ENCODE peak calls at places on chromosomes 5 and 9, in six cellular contexts. One of them, this sample, is unnamed.

GRCh38 chr9:124286292-124286931 is 28.7 kb downstream of the NEK6 start:
- DNase-seq in endothelial cell of umbilical vein: peak
- DNase-seq in KG1: no peak
- DNase-seq in natural killer cell treated with Interleukin-12 subunit alpha and Interleukin-12 subunit beta and Interleukin-15 and Interleukin-18, amount 100 ng/mL, for 72 hours: peak
- DNase-seq in activated naive CD4-positive, alpha-beta T cell treated with anti-CD3 and anti-CD28 coated beads for 36 hours: peak
- DNase-seq in cardiac septum: no peak
- DNase-seq in this sample: no peak

GRCh38 chr5:87150630-87151029 is 117.1 kb upstream of the RASA1 start:
- DNase-seq in cardiac septum: no peak
- DNase-seq in KG1: no peak
- DNase-seq in natural killer cell treated with Interleukin-12 subunit alpha and Interleukin-12 subunit beta and Interleukin-15 and Interleukin-18, amount 100 ng/mL, for 72 hours: no peak
- DNase-seq in activated naive CD4-positive, alpha-beta T cell treated with anti-CD3 and anti-CD28 coated beads for 36 hours: no peak
- DNase-seq in endothelial cell of umbilical vein: no peak
- DNase-seq in this sample: no peak

GRCh38 chr9:119366909-119367690 is 2.1 kb downstream of the BRINP1 start:
- DNase-seq in KG1: no peak
- DNase-seq in natural killer cell treated with Interleukin-12 subunit alpha and Interleukin-12 subunit beta and Interleukin-15 and Interleukin-18, amount 100 ng/mL, for 72 hours: no peak
- DNase-seq in activated naive CD4-positive, alpha-beta T cell treated with anti-CD3 and anti-CD28 coated beads for 36 hours: no peak
- DNase-seq in cardiac septum: no peak
- DNase-seq in endothelial cell of umbilical vein: no peak
- DNase-seq in this sample: no peak

GRCh38 chr5:172559004-172559932 is 81.8 kb upstream of the NEURL1B start:
- DNase-seq in cardiac septum: no peak
- DNase-seq in activated naive CD4-positive, alpha-beta T cell treated with anti-CD3 and anti-CD28 coated beads for 36 hours: no peak
- DNase-seq in natural killer cell treated with Interleukin-12 subunit alpha and Interleukin-12 subunit beta and Interleukin-15 and Interleukin-18, amount 100 ng/mL, for 72 hours: no peak
- DNase-seq in endothelial cell of umbilical vein: no peak
- DNase-seq in KG1: no peak
- DNase-seq in this sample: peak

GRCh38 chr9:130122465-130122864 is 49.7 kb upstream of the NCS1 start:
- DNase-seq in activated naive CD4-positive, alpha-beta T cell treated with anti-CD3 and anti-CD28 coated beads for 36 hours: no peak
- DNase-seq in KG1: no peak
- DNase-seq in cardiac septum: no peak
- DNase-seq in natural killer cell treated with Interleukin-12 subunit alpha and Interleukin-12 subunit beta and Interleukin-15 and Interleukin-18, amount 100 ng/mL, for 72 hours: no peak
- DNase-seq in endothelial cell of umbilical vein: no peak
- DNase-seq in this sample: no peak

GRCh38 chr9:115551396-115551795 is 433.4 kb upstream of the TNC start:
- DNase-seq in endothelial cell of umbilical vein: no peak
- DNase-seq in cardiac septum: no peak
- DNase-seq in KG1: no peak
- DNase-seq in activated naive CD4-positive, alpha-beta T cell treated with anti-CD3 and anti-CD28 coated beads for 36 hours: no peak
- DNase-seq in natural killer cell treated with Interleukin-12 subunit alpha and Interleukin-12 subunit beta and Interleukin-15 and Interleukin-18, amount 100 ng/mL, for 72 hours: no peak
- DNase-seq in this sample: no peak

GRCh38 chr9:37179576-37179975 is 59.2 kb downstream of the ZCCHC7 start:
- DNase-seq in KG1: no peak
- DNase-seq in natural killer cell treated with Interleukin-12 subunit alpha and Interleukin-12 subunit beta and Interleukin-15 and Interleukin-18, amount 100 ng/mL, for 72 hours: no peak
- DNase-seq in activated naive CD4-positive, alpha-beta T cell treated with anti-CD3 and anti-CD28 coated beads for 36 hours: no peak
- DNase-seq in cardiac septum: no peak
- DNase-seq in endothelial cell of umbilical vein: no peak
- DNase-seq in this sample: no peak

GRCh38 chr5:132008961-132009680 is 2.3 kb downstream of the ACSL6 start:
- DNase-seq in natural killer cell treated with Interleukin-12 subunit alpha and Interleukin-12 subunit beta and Interleukin-15 and Interleukin-18, amount 100 ng/mL, for 72 hours: peak
- DNase-seq in activated naive CD4-positive, alpha-beta T cell treated with anti-CD3 and anti-CD28 coated beads for 36 hours: no peak
- DNase-seq in KG1: no peak
- DNase-seq in cardiac septum: peak
- DNase-seq in endothelial cell of umbilical vein: no peak
- DNase-seq in this sample: no peak

GRCh38 chr5:40879163-40879942 is 29.9 kb upstream of the C7 start:
- DNase-seq in KG1: peak
- DNase-seq in cardiac septum: no peak
- DNase-seq in natural killer cell treated with Interleukin-12 subunit alpha and Interleukin-12 subunit beta and Interleukin-15 and Interleukin-18, amount 100 ng/mL, for 72 hours: no peak
- DNase-seq in endothelial cell of umbilical vein: peak
- DNase-seq in activated naive CD4-positive, alpha-beta T cell treated with anti-CD3 and anti-CD28 coated beads for 36 hours: no peak
- DNase-seq in this sample: no peak

GRCh38 chr9:27865031-27865438 is 291.8 kb upstream of the C9orf72 start:
- DNase-seq in KG1: no peak
- DNase-seq in cardiac septum: no peak
- DNase-seq in natural killer cell treated with Interleukin-12 subunit alpha and Interleukin-12 subunit beta and Interleukin-15 and Interleukin-18, amount 100 ng/mL, for 72 hours: no peak
- DNase-seq in activated naive CD4-positive, alpha-beta T cell treated with anti-CD3 and anti-CD28 coated beads for 36 hours: no peak
- DNase-seq in endothelial cell of umbilical vein: no peak
- DNase-seq in this sample: no peak

GRCh38 chr5:68478306-68479091 is 262.9 kb downstream of the PIK3R1 start:
- DNase-seq in endothelial cell of umbilical vein: no peak
- DNase-seq in activated naive CD4-positive, alpha-beta T cell treated with anti-CD3 and anti-CD28 coated beads for 36 hours: no peak
- DNase-seq in cardiac septum: no peak
- DNase-seq in natural killer cell treated with Interleukin-12 subunit alpha and Interleukin-12 subunit beta and Interleukin-15 and Interleukin-18, amount 100 ng/mL, for 72 hours: no peak
- DNase-seq in KG1: no peak
- DNase-seq in this sample: no peak

GRCh38 chr5:38655691-38656090 is 99.2 kb upstream of the LIFR start:
- DNase-seq in activated naive CD4-positive, alpha-beta T cell treated with anti-CD3 and anti-CD28 coated beads for 36 hours: no peak
- DNase-seq in endothelial cell of umbilical vein: no peak
- DNase-seq in natural killer cell treated with Interleukin-12 subunit alpha and Interleukin-12 subunit beta and Interleukin-15 and Interleukin-18, amount 100 ng/mL, for 72 hours: no peak
- DNase-seq in KG1: no peak
- DNase-seq in cardiac septum: no peak
- DNase-seq in this sample: no peak

GRCh38 chr9:84139296-84140100 is 158.9 kb downstream of the RMI1 start:
- DNase-seq in cardiac septum: no peak
- DNase-seq in activated naive CD4-positive, alpha-beta T cell treated with anti-CD3 and anti-CD28 coated beads for 36 hours: no peak
- DNase-seq in endothelial cell of umbilical vein: peak
- DNase-seq in KG1: no peak
- DNase-seq in natural killer cell treated with Interleukin-12 subunit alpha and Interleukin-12 subunit beta and Interleukin-15 and Interleukin-18, amount 100 ng/mL, for 72 hours: no peak
- DNase-seq in this sample: no peak

GRCh38 chr5:116488334-116488733 is 86.3 kb downstream of the SEMA6A start:
- DNase-seq in KG1: no peak
- DNase-seq in endothelial cell of umbilical vein: no peak
- DNase-seq in activated naive CD4-positive, alpha-beta T cell treated with anti-CD3 and anti-CD28 coated beads for 36 hours: no peak
- DNase-seq in cardiac septum: no peak
- DNase-seq in natural killer cell treated with Interleukin-12 subunit alpha and Interleukin-12 subunit beta and Interleukin-15 and Interleukin-18, amount 100 ng/mL, for 72 hours: no peak
- DNase-seq in this sample: no peak

GRCh38 chr5:1734271-1734907 is 65.2 kb downstream of the MRPL36 start:
- DNase-seq in endothelial cell of umbilical vein: no peak
- DNase-seq in natural killer cell treated with Interleukin-12 subunit alpha and Interleukin-12 subunit beta and Interleukin-15 and Interleukin-18, amount 100 ng/mL, for 72 hours: peak
- DNase-seq in activated naive CD4-positive, alpha-beta T cell treated with anti-CD3 and anti-CD28 coated beads for 36 hours: no peak
- DNase-seq in cardiac septum: peak
- DNase-seq in KG1: no peak
- DNase-seq in this sample: no peak

GRCh38 chr5:135543151-135543818 is 7.5 kb upstream of the NEUROG1 start:
- DNase-seq in KG1: no peak
- DNase-seq in cardiac septum: no peak
- DNase-seq in activated naive CD4-positive, alpha-beta T cell treated with anti-CD3 and anti-CD28 coated beads for 36 hours: no peak
- DNase-seq in endothelial cell of umbilical vein: no peak
- DNase-seq in natural killer cell treated with Interleukin-12 subunit alpha and Interleukin-12 subunit beta and Interleukin-15 and Interleukin-18, amount 100 ng/mL, for 72 hours: no peak
- DNase-seq in this sample: peak

GRCh38 chr5:92561362-92562006 is 1019.5 kb downstream of the NR2F1-AS1 start:
- DNase-seq in KG1: no peak
- DNase-seq in natural killer cell treated with Interleukin-12 subunit alpha and Interleukin-12 subunit beta and Interleukin-15 and Interleukin-18, amount 100 ng/mL, for 72 hours: no peak
- DNase-seq in activated naive CD4-positive, alpha-beta T cell treated with anti-CD3 and anti-CD28 coated beads for 36 hours: no peak
- DNase-seq in cardiac septum: no peak
- DNase-seq in endothelial cell of umbilical vein: no peak
- DNase-seq in this sample: no peak

GRCh38 chr5:154197801-154198461 is 7.4 kb downstream of the GALNT10 start:
- DNase-seq in activated naive CD4-positive, alpha-beta T cell treated with anti-CD3 and anti-CD28 coated beads for 36 hours: peak
- DNase-seq in cardiac septum: no peak
- DNase-seq in KG1: no peak
- DNase-seq in endothelial cell of umbilical vein: peak
- DNase-seq in natural killer cell treated with Interleukin-12 subunit alpha and Interleukin-12 subunit beta and Interleukin-15 and Interleukin-18, amount 100 ng/mL, for 72 hours: peak
- DNase-seq in this sample: no peak

GRCh38 chr9:6415266-6415665 is 2.3 kb downstream of the UHRF2 start:
- DNase-seq in endothelial cell of umbilical vein: no peak
- DNase-seq in cardiac septum: no peak
- DNase-seq in activated naive CD4-positive, alpha-beta T cell treated with anti-CD3 and anti-CD28 coated beads for 36 hours: peak
- DNase-seq in natural killer cell treated with Interleukin-12 subunit alpha and Interleukin-12 subunit beta and Interleukin-15 and Interleukin-18, amount 100 ng/mL, for 72 hours: no peak
- DNase-seq in KG1: no peak
- DNase-seq in this sample: no peak

GRCh38 chr9:122350577-122351355 is 20.1 kb upstream of the PTGS1 start:
- DNase-seq in endothelial cell of umbilical vein: peak
- DNase-seq in KG1: peak
- DNase-seq in cardiac septum: peak
- DNase-seq in natural killer cell treated with Interleukin-12 subunit alpha and Interleukin-12 subunit beta and Interleukin-15 and Interleukin-18, amount 100 ng/mL, for 72 hours: peak
- DNase-seq in activated naive CD4-positive, alpha-beta T cell treated with anti-CD3 and anti-CD28 coated beads for 36 hours: peak
- DNase-seq in this sample: peak

GRCh38 chr9:34656992-34657391 is 5.0 kb downstream of the IL11RA start:
- DNase-seq in endothelial cell of umbilical vein: no peak
- DNase-seq in natural killer cell treated with Interleukin-12 subunit alpha and Interleukin-12 subunit beta and Interleukin-15 and Interleukin-18, amount 100 ng/mL, for 72 hours: no peak
- DNase-seq in activated naive CD4-positive, alpha-beta T cell treated with anti-CD3 and anti-CD28 coated beads for 36 hours: no peak
- DNase-seq in cardiac septum: no peak
- DNase-seq in KG1: no peak
- DNase-seq in this sample: no peak

GRCh38 chr9:15373201-15373530 is 49.5 kb upstream of the SNAPC3 start:
- DNase-seq in cardiac septum: no peak
- DNase-seq in KG1: no peak
- DNase-seq in endothelial cell of umbilical vein: no peak
- DNase-seq in activated naive CD4-positive, alpha-beta T cell treated with anti-CD3 and anti-CD28 coated beads for 36 hours: no peak
- DNase-seq in natural killer cell treated with Interleukin-12 subunit alpha and Interleukin-12 subunit beta and Interleukin-15 and Interleukin-18, amount 100 ng/mL, for 72 hours: no peak
- DNase-seq in this sample: no peak

GRCh38 chr5:116844015-116844414 is 269.4 kb upstream of the SEMA6A start:
- DNase-seq in KG1: no peak
- DNase-seq in endothelial cell of umbilical vein: no peak
- DNase-seq in natural killer cell treated with Interleukin-12 subunit alpha and Interleukin-12 subunit beta and Interleukin-15 and Interleukin-18, amount 100 ng/mL, for 72 hours: no peak
- DNase-seq in cardiac septum: no peak
- DNase-seq in activated naive CD4-positive, alpha-beta T cell treated with anti-CD3 and anti-CD28 coated beads for 36 hours: no peak
- DNase-seq in this sample: no peak

This sample was measured in coronary artery.